ENCODE peak calls at places on chromosomes 7 and 10, in eight cellular contexts. F is ovary; Y is heart left ventricle; X is uterus; T is cardiac muscle cell; K is naive thymus-derived CD4-positive, alpha-beta T cell; M is transverse colon; B is CD8-positive, alpha-beta memory T cell. P is an unnamed sample.

GRCh38 chr7:7761340-7761973 is 43.0 kb upstream of the RPA3 start:
- DNase-seq in F (no peak), Y (no peak), X (no peak), T (no peak), K (peak), M (no peak), B (peak), P (peak)

GRCh38 chr7:6479067-6479466 is 31.3 kb upstream of the DAGLB start:
- DNase-seq in F (no peak), Y (no peak), X (no peak), T (no peak), K (no peak), M (no peak), B (no peak), P (no peak)

GRCh38 chr10:126939706-126940105 is 34.5 kb downstream of the DOCK1 start:
- DNase-seq in F (no peak), Y (no peak), X (no peak), T (no peak), K (no peak), M (no peak), B (no peak), P (no peak)

GRCh38 chr10:63543576-63543962 is 22.4 kb downstream of the REEP3 start:
- DNase-seq in F (no peak), Y (no peak), X (no peak), T (no peak), K (no peak), M (no peak), B (no peak), P (no peak)

GRCh38 chr7:110204527-110204926 is 886.4 kb upstream of the LRRN3 start:
- DNase-seq in F (no peak), Y (no peak), X (no peak), T (peak), K (no peak), M (no peak), B (no peak), P (no peak)

GRCh38 chr7:68547181-68547580 is 1051.1 kb upstream of the AUTS2 start:
- DNase-seq in F (no peak), Y (no peak), X (no peak), T (no peak), K (no peak), M (no peak), B (no peak), P (no peak)

GRCh38 chr7:130943336-130943901 is 209.4 kb upstream of the KLF14 start:
- DNase-seq in F (no peak), Y (no peak), X (no peak), T (no peak), K (peak), M (no peak), B (peak), P (no peak)

GRCh38 chr10:68594405-68594804 is 34.3 kb downstream of the TET1 start:
- DNase-seq in F (no peak), Y (peak), X (no peak), T (no peak), K (no peak), M (no peak), B (no peak), P (no peak)

GRCh38 chr7:43850348-43851116 is 18.8 kb downstream of the MRPS24 start:
- DNase-seq in F (no peak), Y (no peak), X (no peak), T (no peak), K (no peak), M (no peak), B (no peak), P (peak)

GRCh38 chr10:64535131-64535867 is 1014.1 kb downstream of the REEP3 start:
- DNase-seq in F (no peak), Y (no peak), X (no peak), T (no peak), K (no peak), M (no peak), B (no peak), P (no peak)

GRCh38 chr10:88039496-88040200 is 176.2 kb downstream of the PTEN start:
- DNase-seq in F (no peak), Y (no peak), X (no peak), T (no peak), K (no peak), M (no peak), B (no peak), P (no peak)

GRCh38 chr7:67343114-67343513 is 346.5 kb downstream of the TYW1 start:
- DNase-seq in F (no peak), Y (no peak), X (no peak), T (no peak), K (no peak), M (no peak), B (no peak), P (no peak)

GRCh38 chr7:142873281-142873784 is 12.2 kb downstream of the TRPV6 start:
- DNase-seq in F (no peak), Y (no peak), X (no peak), T (no peak), K (no peak), M (no peak), B (no peak), P (peak)

GRCh38 chr7:80827238-80827633 is 91.6 kb downstream of the SEMA3C start:
- DNase-seq in F (no peak), Y (no peak), X (no peak), T (no peak), K (no peak), M (no peak), B (no peak), P (no peak)

GRCh38 chr7:157845203-157845810 is 508.5 kb downstream of the DNAJB6 start:
- DNase-seq in F (no peak), Y (no peak), X (no peak), T (no peak), K (no peak), M (no peak), B (no peak), P (no peak)

GRCh38 chr10:73887038-73888015 is 13.0 kb upstream of the CAMK2G start:
- DNase-seq in F (peak), Y (peak), X (peak), T (no peak), K (no peak), M (peak), B (no peak), P (no peak)

GRCh38 chr7:26293569-26294308 is 2.1 kb downstream of the SNX10 start:
- DNase-seq in F (no peak), Y (no peak), X (no peak), T (no peak), K (peak), M (no peak), B (peak), P (peak)

GRCh38 chr10:130910848-130911247 is 400.7 kb downstream of the TCERG1L start:
- DNase-seq in F (no peak), Y (no peak), X (no peak), T (no peak), K (no peak), M (no peak), B (no peak), P (no peak)

GRCh38 chr7:1940863-1941262 is 270.8 kb downstream of the ELFN1 start:
- DNase-seq in F (no peak), Y (no peak), X (no peak), T (no peak), K (no peak), M (no peak), B (peak), P (no peak)

GRCh38 chr7:130721486-130722277 is 12.3 kb downstream of the KLF14 start:
- DNase-seq in F (peak), Y (peak), X (peak), T (peak), K (no peak), M (peak), B (no peak), P (peak)

GRCh38 chr7:72025381-72025960 is 386.7 kb downstream of the CALN1 start:
- DNase-seq in F (no peak), Y (no peak), X (no peak), T (no peak), K (no peak), M (no peak), B (no peak), P (no peak)

GRCh38 chr10:16728266-16728665 is 89.0 kb downstream of the RSU1 start:
- DNase-seq in F (no peak), Y (no peak), X (no peak), T (no peak), K (no peak), M (no peak), B (no peak), P (no peak)

GRCh38 chr10:27240891-27241639 is 468 bp upstream of the ACBD5 start:
- DNase-seq in F (peak), Y (no peak), X (no peak), T (peak), K (peak), M (peak), B (peak), P (peak)

GRCh38 chr7:30171753-30172447 is 37.1 kb downstream of the MTURN start:
- DNase-seq in F (no peak), Y (no peak), X (no peak), T (no peak), K (no peak), M (no peak), B (no peak), P (no peak)

GRCh38 chr7:155808551-155809331 is 3.5 kb downstream of the SHH start:
- DNase-seq in F (no peak), Y (no peak), X (no peak), T (no peak), K (no peak), M (peak), B (no peak), P (no peak)
- H3K4me3 ChIP-seq in F (no peak), Y (peak), X (no peak), T (peak), K (no peak), M (peak), B (no peak), P (no peak)

GRCh38 chr10:30359373-30360206 is 10.5 kb upstream of the MTPAP start:
- DNase-seq in F (peak), Y (peak), X (no peak), T (peak), K (peak), M (peak), B (peak), P (peak)
- H3K4me3 ChIP-seq in F (no peak), Y (no peak), X (no peak), T (no peak), K (no peak), M (no peak), B (no peak), P (no peak)

DNA sequence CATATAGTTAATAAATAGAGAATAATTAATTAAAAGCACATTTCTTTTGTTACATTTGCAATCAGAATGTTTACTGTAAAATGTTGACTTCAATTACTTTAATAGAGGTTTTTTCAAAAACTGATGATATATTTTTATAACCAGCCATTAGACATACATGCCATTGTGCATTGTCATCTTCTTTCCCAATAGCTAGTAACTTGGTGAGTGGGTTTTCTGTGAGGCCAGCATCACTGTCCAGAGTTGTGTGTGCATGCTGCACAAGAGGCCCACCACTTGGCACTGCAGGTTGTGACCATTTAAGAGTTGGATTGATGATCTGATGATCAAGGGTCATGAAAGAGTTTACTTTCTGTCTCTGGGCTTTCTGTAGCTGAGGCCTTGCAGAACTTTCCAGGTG is 46.5 kb downstream of the TFEC start:
- DNase-seq in F (no peak), Y (no peak), X (no peak), T (no peak), K (no peak), M (no peak), B (no peak), P (no peak)
- H3K4me3 ChIP-seq in F (no peak), Y (no peak), X (no peak), T (no peak), K (no peak), M (no peak), B (no peak), P (no peak)

GRCh38 chr10:70053212-70053895 is 708 bp downstream of the MACROH2A2 start:
- DNase-seq in F (peak), Y (peak), X (no peak), T (peak), K (no peak), M (no peak), B (no peak), P (no peak)
- H3K4me3 ChIP-seq in F (peak), Y (peak), X (peak), T (peak), K (peak), M (peak), B (no peak), P (no peak)